ENCODE peak calls at places on chromosomes 12 and 14, in seven cellular contexts. E is ovary, M is fibroblast of the aortic adventitia, T is choroid plexus epithelial cell, Y is BE2C, Q is Calu3, W is cardiac fibroblast. H is an unnamed sample.

GRCh38 chr12:120007272-120007671 is 18.2 kb downstream of the BICDL1 start:
- DNase-seq in M (no peak), E (no peak), Q (no peak), T (no peak), W (no peak), Y (no peak), H (no peak)

GRCh38 chr14:72924332-72924731 is 1.9 kb upstream of the DCAF4 start:
- DNase-seq in E (no peak), W (no peak), Y (peak), M (no peak), Q (peak), T (no peak), H (no peak)

GRCh38 chr12:5889381-5890047 is 55.5 kb downstream of the ANO2 start:
- DNase-seq in M (no peak), E (no peak), Q (no peak), T (peak), Y (peak), W (no peak), H (no peak)

GRCh38 chr14:61493239-61493638 is 171.9 kb downstream of the PRKCH start:
- DNase-seq in Q (no peak), T (peak), E (no peak), Y (no peak), M (peak), W (peak), H (no peak)

GRCh38 chr12:57416039-57416996 is 14.5 kb downstream of the R3HDM2 start:
- DNase-seq in M (peak), E (no peak), Q (no peak), T (peak), Y (no peak), W (peak), H (no peak)

GRCh38 chr12:101594700-101595099 is at the start of gene MYBPC1:
- DNase-seq in E (no peak), T (no peak), Q (no peak), W (no peak), Y (no peak), M (no peak), H (no peak)

GRCh38 chr12:93025145-93026103 is 96.3 kb upstream of the EEA1 start:
- DNase-seq in E (no peak), Y (peak), W (peak), Q (peak), M (peak), T (peak), H (no peak)

GRCh38 chr12:128786741-128787391 is 36.9 kb downstream of the SLC15A4 start:
- DNase-seq in M (no peak), Q (no peak), T (no peak), Y (no peak), W (no peak), E (no peak), H (no peak)

GRCh38 chr14:43914041-43914693 is 592.9 kb downstream of the FSCB start:
- DNase-seq in E (no peak), T (no peak), W (no peak), Y (no peak), M (no peak), Q (no peak), H (no peak)

DNA sequence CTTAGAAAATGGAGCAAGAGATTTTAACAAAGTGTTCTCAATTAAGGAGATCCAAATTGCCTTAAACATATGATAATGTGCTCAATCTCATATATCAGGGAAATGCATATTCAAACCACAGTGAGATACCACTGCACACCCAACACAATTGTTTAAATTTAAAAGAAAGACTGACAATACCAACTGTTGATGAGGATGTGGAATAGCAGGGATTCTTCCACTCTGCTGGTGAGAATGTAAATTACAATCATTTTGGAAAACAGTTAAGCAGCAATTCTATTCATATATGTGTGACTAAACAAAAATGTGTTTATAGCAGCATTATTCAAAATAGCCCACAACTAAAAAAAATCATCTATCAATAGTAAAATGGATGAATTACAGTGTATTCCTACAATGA is 144.2 kb downstream of the KICS2 start:
- DNase-seq in W (peak), Y (no peak), T (peak), Q (no peak), E (no peak), M (peak), H (no peak)
- TF ChIP-seq CTCF in W (peak), Y (peak), T (peak), Q (peak), E (no peak), M (peak), H (peak)

GRCh38 chr12:110543252-110543959 is 39.7 kb downstream of the PPTC7 start:
- DNase-seq in E (peak), T (peak), Y (no peak), W (peak), M (peak), Q (no peak), H (no peak)
- TF ChIP-seq CTCF in E (no peak), T (no peak), Y (no peak), W (no peak), M (no peak), Q (no peak), H (no peak)

GRCh38 chr14:74531467-74531866 is 37.9 kb downstream of the ISCA2 start:
- DNase-seq in T (peak), Q (peak), E (no peak), M (peak), Y (no peak), W (peak), H (no peak)
- TF ChIP-seq CTCF in T (peak), Q (no peak), E (no peak), M (peak), Y (peak), W (no peak), H (peak)

GRCh38 chr14:106372870-106373657 is 846.7 kb downstream of the TMEM121 start:
- DNase-seq in T (no peak), E (no peak), Q (peak), W (peak), M (no peak), Y (peak), H (no peak)
- TF ChIP-seq CTCF in T (peak), E (no peak), Q (peak), W (peak), M (no peak), Y (peak), H (no peak)

GRCh38 chr12:12521044-12521485 is 41.6 kb downstream of the DUSP16 start:
- DNase-seq in E (no peak), Y (no peak), M (no peak), T (no peak), W (no peak), Q (no peak), H (no peak)
- TF ChIP-seq CTCF in E (no peak), Y (no peak), M (no peak), T (no peak), W (no peak), Q (no peak), H (no peak)

DNA sequence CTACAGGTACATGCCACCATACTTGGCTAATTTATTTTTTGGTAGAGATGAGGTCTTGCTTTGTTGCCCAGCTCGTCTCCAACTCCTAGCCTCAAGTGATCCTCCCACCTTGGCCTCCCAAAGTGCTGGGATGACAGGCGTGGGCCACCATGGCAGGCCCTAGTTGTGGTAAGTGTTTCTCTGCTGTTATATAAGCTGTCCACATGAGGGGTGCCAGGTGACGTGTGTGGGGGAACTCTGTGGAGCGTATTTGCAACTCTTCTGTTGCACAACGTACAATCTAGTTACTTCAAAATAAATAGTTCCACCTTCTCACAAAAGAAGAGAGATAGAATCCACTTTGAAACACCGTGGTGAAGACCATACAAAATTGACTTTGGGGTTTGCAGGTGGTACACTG is 125.1 kb downstream of the NCOR2 start:
- DNase-seq in Q (no peak), E (no peak), Y (no peak), T (no peak), W (peak), M (no peak), H (no peak)
- TF ChIP-seq CTCF in Q (no peak), E (no peak), Y (no peak), T (no peak), W (no peak), M (no peak), H (no peak)

GRCh38 chr12:132761911-132762583 is 415 bp upstream of the ANKLE2 start:
- DNase-seq in Q (peak), T (peak), E (peak), Y (peak), M (peak), W (peak), H (no peak)
- TF ChIP-seq CTCF in Q (no peak), T (peak), E (peak), Y (peak), M (peak), W (peak), H (peak)